ENCODE peak calls at places on chromosomes 5 and 9, in five cellular contexts. M, Y, F, L and D are unnamed samples.

GRCh38 chr9:133355881-133356357 is 368 bp downstream of the SURF1 start:
- DNase-seq in M (no peak), Y (peak; percentile 29), F (peak; percentile 72), L (peak; percentile 51), D (no peak)

GRCh38 chr9:113580041-113580953 is 116.8 kb downstream of the RGS3 start:
- DNase-seq in M (no peak), Y (peak; percentile 26), F (peak; percentile 58), L (no peak), D (no peak)

GRCh38 chr9:134421888-134422287 is 95.6 kb downstream of the RXRA start:
- DNase-seq in M (no peak), Y (no peak), F (no peak), L (no peak), D (no peak)

GRCh38 chr9:132651259-132651658 is 18.5 kb downstream of the DDX31 start:
- DNase-seq in M (no peak), Y (peak; percentile 27), F (peak; percentile 71), L (no peak), D (no peak)

GRCh38 chr5:24232929-24233328 is 411.8 kb downstream of the CDH10 start:
- DNase-seq in M (no peak), Y (no peak), F (peak; percentile 26), L (no peak), D (no peak)

GRCh38 chr9:81125446-81126092 is 563.8 kb downstream of the TLE1 start:
- DNase-seq in M (no peak), Y (no peak), F (no peak), L (no peak), D (no peak)

GRCh38 chr9:36217256-36217968 is 26.7 kb downstream of the CLTA start:
- DNase-seq in M (no peak), Y (no peak), F (no peak), L (no peak), D (no peak)

GRCh38 chr9:93205045-93205768 is 21.3 kb downstream of the WNK2 start:
- DNase-seq in M (no peak), Y (peak; percentile 20), F (peak; percentile 35), L (no peak), D (peak; percentile 80)

GRCh38 chr9:79080536-79080935 is 491.2 kb upstream of the TLE4 start:
- DNase-seq in M (no peak), Y (no peak), F (no peak), L (no peak), D (no peak)

GRCh38 chr5:163434410-163434866 is 3.0 kb upstream of the CCNG1 start:
- DNase-seq in M (no peak), Y (no peak), F (no peak), L (no peak), D (no peak)

GRCh38 chr9:76230961-76231360 is 163.3 kb downstream of the RFK start:
- DNase-seq in M (no peak), Y (no peak), F (peak; percentile 7), L (no peak), D (no peak)

GRCh38 chr9:93071464-93071863 is 13.0 kb downstream of the SUSD3 start:
- DNase-seq in M (peak; percentile 48), Y (no peak), F (peak; percentile 55), L (peak; percentile 81), D (peak; percentile 56)

GRCh38 chr5:32462618-32463017 is 18.1 kb upstream of the ZFR start:
- DNase-seq in M (no peak), Y (no peak), F (peak; percentile 92), L (no peak), D (no peak)

GRCh38 chr5:10564838-10565784 is 1.2 kb downstream of the ANKRD33B start:
- DNase-seq in M (no peak), Y (no peak), F (peak; percentile 47), L (peak; percentile 62), D (peak; percentile 50)

GRCh38 chr5:150085191-150085912 is 1.0 kb downstream of the CSF1R start:
- DNase-seq in M (no peak), Y (no peak), F (no peak), L (no peak), D (no peak)

GRCh38 chr5:154771383-154771901 is 16.3 kb downstream of the LARP1 start:
- DNase-seq in M (no peak), Y (no peak), F (peak; percentile 94), L (peak; percentile 68), D (peak; percentile 58)
- TF ChIP-seq EZH2phosphoT487 in M (no peak), Y (no peak), F (no peak), L (no peak), D (no peak)

GRCh38 chr5:154757647-154758406 is 2.6 kb downstream of the LARP1 start:
- DNase-seq in M (no peak), Y (no peak), F (peak; percentile 70), L (no peak), D (peak; percentile 22)
- H3K4me3 ChIP-seq in M (peak overlapping the region; percentile 90), Y (peak overlapping the region; percentile 89), F (peak overlapping the region; percentile 86), L (peak overlapping the region; percentile 100), D (peak overlapping the region; percentile 96)

GRCh38 chr5:139904566-139905400 is 109.2 kb downstream of the PSD2 start:
- DNase-seq in M (no peak), Y (no peak), F (no peak), L (peak; percentile 82), D (peak; percentile 69)
- TF ChIP-seq EZH2 in M (no peak), Y (no peak), F (no peak), L (no peak), D (no peak)

GRCh38 chr9:19992556-19992955 is 203.7 kb upstream of the SLC24A2 start:
- DNase-seq in M (no peak), Y (no peak), F (peak; percentile 86), L (no peak), D (no peak)
- TF ChIP-seq EZH2phosphoT487 in M (no peak), Y (no peak), F (peak; percentile 28), L (no peak), D (no peak)

GRCh38 chr9:112175796-112176315 is 759 bp upstream of the SUSD1 start:
- DNase-seq in M (no peak), Y (no peak), F (no peak), L (peak; percentile 62), D (peak; percentile 32)
- H3K4me3 ChIP-seq in M (peak overlapping the region; percentile 44), Y (no peak overlapping the region), F (no peak overlapping the region), L (peak overlapping the region; percentile 96), D (peak overlapping the region; percentile 87)

GRCh38 chr9:121260457-121261106 is 7.4 kb upstream of the GSN start:
- DNase-seq in M (no peak), Y (no peak), F (no peak), L (no peak), D (no peak)
- TF ChIP-seq EZH2 in M (no peak), Y (no peak), F (no peak), L (no peak), D (no peak)

DNA sequence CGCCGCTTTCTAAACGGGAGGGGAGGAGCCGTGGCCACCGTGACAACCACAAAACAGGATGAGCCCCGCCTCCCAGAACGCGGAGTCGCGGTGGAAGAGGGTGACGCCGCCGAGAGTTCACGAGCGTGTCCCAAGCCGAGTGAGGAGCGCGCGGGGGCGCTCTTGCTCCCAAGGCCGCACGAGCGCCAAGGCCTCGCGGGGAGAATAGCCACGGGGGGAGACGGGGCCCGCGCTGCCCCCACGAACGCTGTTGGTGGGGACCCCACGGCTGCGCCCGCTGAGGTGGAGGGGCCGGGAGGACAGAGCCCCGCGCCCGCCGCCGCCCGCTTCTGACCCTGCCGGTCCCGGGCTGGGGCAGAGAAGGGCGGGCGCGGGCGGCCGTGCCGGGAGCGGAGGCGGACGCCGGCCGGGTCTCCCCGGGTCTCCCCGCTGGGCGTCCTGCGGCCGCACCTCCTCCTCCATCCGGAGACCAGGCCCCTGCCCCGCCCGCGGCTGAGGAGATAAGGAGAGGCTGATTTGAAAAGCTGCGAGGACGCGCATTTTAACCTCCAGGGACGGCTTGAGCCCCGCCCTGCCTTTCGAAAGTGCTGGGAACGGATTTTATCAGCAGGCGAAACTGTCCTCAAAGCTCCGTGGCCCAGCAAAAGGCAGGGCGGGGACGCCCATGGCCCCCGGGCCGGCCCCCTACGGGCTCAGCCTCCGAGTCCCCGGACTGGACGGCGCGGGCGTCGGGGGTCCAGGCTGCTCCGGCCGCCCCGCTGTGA is 3.8 kb upstream of the NKD2 start:
- DNase-seq in M (no peak), Y (peak; percentile 75), F (peak; percentile 72), L (peak; percentile 72), D (peak; percentile 80)
- TF ChIP-seq EZH2phosphoT487 in M (no peak), Y (no peak), F (no peak), L (no peak), D (peak; percentile 84)

GRCh38 chr9:70261131-70261870 is 2.5 kb downstream of the SMC5 start:
- DNase-seq in M (no peak), Y (no peak), F (no peak), L (no peak), D (no peak)
- H3K4me3 ChIP-seq in M (no peak overlapping the region), Y (no peak overlapping the region), F (no peak overlapping the region), L (peak overlapping the region; percentile 95), D (peak overlapping the region; percentile 84)

GRCh38 chr9:130905902-130906726 is 9.5 kb upstream of the QRFP start:
- DNase-seq in M (no peak), Y (no peak), F (no peak), L (no peak), D (no peak)

GRCh38 chr9:130908129-130908877 is 11.7 kb upstream of the QRFP start:
- DNase-seq in M (no peak), Y (no peak), F (no peak), L (no peak), D (no peak)

GRCh38 chr9:130911254-130912049 is 14.8 kb upstream of the QRFP start:
- DNase-seq in M (no peak), Y (no peak), F (no peak), L (no peak), D (no peak)

GRCh38 chr9:130906727-130907416 is 10.3 kb upstream of the QRFP start:
- DNase-seq in M (no peak), Y (no peak), F (no peak), L (no peak), D (peak; percentile 43)

GRCh38 chr9:130908878-130909356 is 12.3 kb upstream of the QRFP start:
- DNase-seq in M (no peak), Y (no peak), F (no peak), L (no peak), D (no peak)
- TF ChIP-seq EZH2 in M (no peak), Y (no peak), F (no peak), L (no peak), D (no peak)